ENCODE peak calls at places on chromosomes 5 and 9, in eight cellular contexts. One of them, this sample, is unnamed.

GRCh38 chr9:2307480-2307879 is 292.3 kb downstream of the SMARCA2 start:
- DNase-seq in suprapubic skin: no peak
- DNase-seq in tibial nerve: no peak
- DNase-seq in pancreas: no peak
- DNase-seq in brain microvascular endothelial cell: peak
- DNase-seq in GM23338: no peak
- DNase-seq in A549: peak
- DNase-seq in lower lobe of right lung: no peak
- DNase-seq in this sample: no peak

GRCh38 chr9:91433180-91433579 is 9.5 kb upstream of the NFIL3 start:
- DNase-seq in suprapubic skin: no peak
- DNase-seq in tibial nerve: no peak
- DNase-seq in pancreas: no peak
- DNase-seq in brain microvascular endothelial cell: peak
- DNase-seq in GM23338: no peak
- DNase-seq in A549: peak
- DNase-seq in lower lobe of right lung: no peak
- DNase-seq in this sample: peak

GRCh38 chr9:100287186-100287585 is 65.6 kb downstream of the TEX10 start:
- DNase-seq in suprapubic skin: no peak
- DNase-seq in tibial nerve: no peak
- DNase-seq in pancreas: no peak
- DNase-seq in brain microvascular endothelial cell: no peak
- DNase-seq in GM23338: no peak
- DNase-seq in A549: no peak
- DNase-seq in lower lobe of right lung: no peak
- DNase-seq in this sample: no peak

GRCh38 chr5:150710165-150710564 is 9.3 kb upstream of the RBM22 start:
- DNase-seq in suprapubic skin: no peak
- DNase-seq in tibial nerve: no peak
- DNase-seq in pancreas: no peak
- DNase-seq in brain microvascular endothelial cell: no peak
- DNase-seq in GM23338: peak
- DNase-seq in A549: peak
- DNase-seq in lower lobe of right lung: no peak
- DNase-seq in this sample: peak

GRCh38 chr9:11868795-11869194 is 824.4 kb upstream of the TYRP1 start:
- DNase-seq in suprapubic skin: no peak
- DNase-seq in tibial nerve: no peak
- DNase-seq in pancreas: no peak
- DNase-seq in brain microvascular endothelial cell: no peak
- DNase-seq in GM23338: no peak
- DNase-seq in A549: no peak
- DNase-seq in lower lobe of right lung: no peak
- DNase-seq in this sample: no peak

GRCh38 chr9:98135938-98136337 is 16.9 kb upstream of the TRIM14 start:
- DNase-seq in suprapubic skin: no peak
- DNase-seq in tibial nerve: no peak
- DNase-seq in pancreas: no peak
- DNase-seq in brain microvascular endothelial cell: no peak
- DNase-seq in GM23338: no peak
- DNase-seq in A549: no peak
- DNase-seq in lower lobe of right lung: no peak
- DNase-seq in this sample: no peak

GRCh38 chr5:67211926-67212325 is 15.3 kb upstream of the CD180 start:
- DNase-seq in suprapubic skin: no peak
- DNase-seq in tibial nerve: no peak
- DNase-seq in pancreas: no peak
- DNase-seq in brain microvascular endothelial cell: peak
- DNase-seq in GM23338: no peak
- DNase-seq in A549: peak
- DNase-seq in lower lobe of right lung: no peak
- DNase-seq in this sample: peak

GRCh38 chr9:19998823-19999455 is 210.1 kb upstream of the SLC24A2 start:
- DNase-seq in suprapubic skin: no peak
- DNase-seq in tibial nerve: no peak
- DNase-seq in pancreas: no peak
- DNase-seq in brain microvascular endothelial cell: peak
- DNase-seq in GM23338: no peak
- DNase-seq in A549: no peak
- DNase-seq in lower lobe of right lung: no peak
- DNase-seq in this sample: peak

GRCh38 chr5:23105021-23105420 is 251.9 kb upstream of the CDH12 start:
- DNase-seq in suprapubic skin: no peak
- DNase-seq in tibial nerve: no peak
- DNase-seq in pancreas: no peak
- DNase-seq in brain microvascular endothelial cell: no peak
- DNase-seq in GM23338: no peak
- DNase-seq in A549: no peak
- DNase-seq in lower lobe of right lung: no peak
- DNase-seq in this sample: no peak

GRCh38 chr5:166088389-166089039 is 2202.9 kb upstream of the WWC1 start:
- DNase-seq in suprapubic skin: no peak
- DNase-seq in tibial nerve: no peak
- DNase-seq in pancreas: no peak
- DNase-seq in brain microvascular endothelial cell: no peak
- DNase-seq in GM23338: peak
- DNase-seq in A549: no peak
- DNase-seq in lower lobe of right lung: no peak
- DNase-seq in this sample: no peak

GRCh38 chr5:131082034-131082550 is 83.0 kb downstream of the HINT1 start:
- DNase-seq in suprapubic skin: no peak
- DNase-seq in tibial nerve: no peak
- DNase-seq in pancreas: no peak
- DNase-seq in brain microvascular endothelial cell: no peak
- DNase-seq in GM23338: no peak
- DNase-seq in A549: no peak
- DNase-seq in lower lobe of right lung: no peak
- DNase-seq in this sample: no peak

GRCh38 chr9:27392451-27392850 is 95.5 kb upstream of the EQTN start:
- DNase-seq in suprapubic skin: no peak
- DNase-seq in tibial nerve: no peak
- DNase-seq in pancreas: no peak
- DNase-seq in brain microvascular endothelial cell: no peak
- DNase-seq in GM23338: no peak
- DNase-seq in A549: no peak
- DNase-seq in lower lobe of right lung: no peak
- DNase-seq in this sample: no peak

GRCh38 chr9:114278881-114279570 is 43.9 kb upstream of the ORM1 start:
- DNase-seq in suprapubic skin: peak
- DNase-seq in tibial nerve: no peak
- DNase-seq in pancreas: no peak
- DNase-seq in brain microvascular endothelial cell: peak
- DNase-seq in GM23338: no peak
- DNase-seq in A549: peak
- DNase-seq in lower lobe of right lung: peak
- DNase-seq in this sample: peak

GRCh38 chr5:154162475-154163217 is 27.9 kb upstream of the GALNT10 start:
- DNase-seq in suprapubic skin: no peak
- DNase-seq in tibial nerve: no peak
- DNase-seq in pancreas: no peak
- DNase-seq in brain microvascular endothelial cell: no peak
- DNase-seq in GM23338: no peak
- DNase-seq in A549: no peak
- DNase-seq in lower lobe of right lung: no peak
- DNase-seq in this sample: no peak

GRCh38 chr5:83470516-83470915 is 1.0 kb upstream of the VCAN start:
- DNase-seq in suprapubic skin: no peak
- DNase-seq in tibial nerve: no peak
- DNase-seq in pancreas: no peak
- DNase-seq in brain microvascular endothelial cell: no peak
- DNase-seq in GM23338: no peak
- DNase-seq in A549: no peak
- DNase-seq in lower lobe of right lung: no peak
- DNase-seq in this sample: no peak

GRCh38 chr9:2494571-2494970 is 127.0 kb upstream of the VLDLR start:
- DNase-seq in suprapubic skin: no peak
- DNase-seq in tibial nerve: no peak
- DNase-seq in pancreas: no peak
- DNase-seq in brain microvascular endothelial cell: peak
- DNase-seq in GM23338: peak
- DNase-seq in A549: no peak
- DNase-seq in lower lobe of right lung: no peak
- DNase-seq in this sample: no peak

GRCh38 chr5:174581483-174581882 is 142.9 kb upstream of the MSX2 start:
- DNase-seq in suprapubic skin: peak
- DNase-seq in tibial nerve: no peak
- DNase-seq in pancreas: no peak
- DNase-seq in brain microvascular endothelial cell: no peak
- DNase-seq in GM23338: peak
- DNase-seq in A549: peak
- DNase-seq in lower lobe of right lung: no peak
- DNase-seq in this sample: no peak
- TF ChIP-seq CTCF in suprapubic skin: peak
- TF ChIP-seq CTCF in tibial nerve: no peak
- TF ChIP-seq CTCF in pancreas: no peak
- TF ChIP-seq CTCF in brain microvascular endothelial cell: peak
- TF ChIP-seq CTCF in GM23338: peak
- TF ChIP-seq CTCF in A549: peak
- TF ChIP-seq CTCF in lower lobe of right lung: peak
- TF ChIP-seq CTCF in this sample: no peak

GRCh38 chr5:173003360-173003759 is 19.8 kb downstream of the ATP6V0E1 start:
- DNase-seq in suprapubic skin: no peak
- DNase-seq in tibial nerve: no peak
- DNase-seq in pancreas: no peak
- DNase-seq in brain microvascular endothelial cell: no peak
- DNase-seq in GM23338: no peak
- DNase-seq in A549: no peak
- DNase-seq in lower lobe of right lung: no peak
- DNase-seq in this sample: no peak

GRCh38 chr5:172999351-172999973 is 15.9 kb downstream of the ATP6V0E1 start:
- DNase-seq in suprapubic skin: no peak
- DNase-seq in tibial nerve: no peak
- DNase-seq in pancreas: no peak
- DNase-seq in brain microvascular endothelial cell: no peak
- DNase-seq in GM23338: no peak
- DNase-seq in A549: no peak
- DNase-seq in lower lobe of right lung: no peak
- DNase-seq in this sample: no peak

GRCh38 chr5:173001229-173001841 is 17.8 kb downstream of the ATP6V0E1 start:
- DNase-seq in suprapubic skin: no peak
- DNase-seq in tibial nerve: no peak
- DNase-seq in pancreas: no peak
- DNase-seq in brain microvascular endothelial cell: no peak
- DNase-seq in GM23338: no peak
- DNase-seq in A549: no peak
- DNase-seq in lower lobe of right lung: no peak
- DNase-seq in this sample: no peak

GRCh38 chr5:172999974-173000373 is 16.4 kb downstream of the ATP6V0E1 start:
- DNase-seq in suprapubic skin: no peak
- DNase-seq in tibial nerve: no peak
- DNase-seq in pancreas: no peak
- DNase-seq in brain microvascular endothelial cell: no peak
- DNase-seq in GM23338: no peak
- DNase-seq in A549: no peak
- DNase-seq in lower lobe of right lung: no peak
- DNase-seq in this sample: no peak

GRCh38 chr5:173004447-173004846 is 20.9 kb downstream of the ATP6V0E1 start:
- DNase-seq in suprapubic skin: no peak
- DNase-seq in tibial nerve: no peak
- DNase-seq in pancreas: no peak
- DNase-seq in brain microvascular endothelial cell: no peak
- DNase-seq in GM23338: no peak
- DNase-seq in A549: no peak
- DNase-seq in lower lobe of right lung: no peak
- DNase-seq in this sample: no peak
- H3K27ac ChIP-seq in suprapubic skin: no peak
- H3K27ac ChIP-seq in tibial nerve: no peak
- H3K27ac ChIP-seq in pancreas: no peak
- H3K27ac ChIP-seq in brain microvascular endothelial cell: no peak
- H3K27ac ChIP-seq in GM23338: no peak
- H3K27ac ChIP-seq in A549: no peak
- H3K27ac ChIP-seq in lower lobe of right lung: no peak
- H3K27ac ChIP-seq in this sample: no peak

GRCh38 chr9:127423934-127424668 is at the start of gene ZNF79:
- DNase-seq in suprapubic skin: peak
- DNase-seq in tibial nerve: peak
- DNase-seq in pancreas: peak
- DNase-seq in brain microvascular endothelial cell: peak
- DNase-seq in GM23338: peak
- DNase-seq in A549: peak
- DNase-seq in lower lobe of right lung: peak
- DNase-seq in this sample: peak

GRCh38 chr9:127426756-127427155 is 2.6 kb downstream of the ZNF79 start:
- DNase-seq in suprapubic skin: no peak
- DNase-seq in tibial nerve: no peak
- DNase-seq in pancreas: no peak
- DNase-seq in brain microvascular endothelial cell: no peak
- DNase-seq in GM23338: no peak
- DNase-seq in A549: no peak
- DNase-seq in lower lobe of right lung: no peak
- DNase-seq in this sample: no peak

GRCh38 chr9:127423591-127423933 is 620 bp upstream of the ZNF79 start:
- DNase-seq in suprapubic skin: no peak
- DNase-seq in tibial nerve: no peak
- DNase-seq in pancreas: no peak
- DNase-seq in brain microvascular endothelial cell: no peak
- DNase-seq in GM23338: no peak
- DNase-seq in A549: no peak
- DNase-seq in lower lobe of right lung: no peak
- DNase-seq in this sample: peak

GRCh38 chr9:127422787-127423186 is 1.4 kb upstream of the ZNF79 start:
- DNase-seq in suprapubic skin: no peak
- DNase-seq in tibial nerve: no peak
- DNase-seq in pancreas: no peak
- DNase-seq in brain microvascular endothelial cell: no peak
- DNase-seq in GM23338: no peak
- DNase-seq in A549: no peak
- DNase-seq in lower lobe of right lung: no peak
- DNase-seq in this sample: no peak

GRCh38 chr9:127424669-127424986 is 446 bp downstream of the ZNF79 start:
- DNase-seq in suprapubic skin: no peak
- DNase-seq in tibial nerve: no peak
- DNase-seq in pancreas: no peak
- DNase-seq in brain microvascular endothelial cell: no peak
- DNase-seq in GM23338: no peak
- DNase-seq in A549: no peak
- DNase-seq in lower lobe of right lung: no peak
- DNase-seq in this sample: no peak
- TF ChIP-seq CTCF in suprapubic skin: no peak
- TF ChIP-seq CTCF in tibial nerve: no peak
- TF ChIP-seq CTCF in pancreas: no peak
- TF ChIP-seq CTCF in brain microvascular endothelial cell: no peak
- TF ChIP-seq CTCF in GM23338: no peak
- TF ChIP-seq CTCF in A549: no peak
- TF ChIP-seq CTCF in lower lobe of right lung: no peak
- TF ChIP-seq CTCF in this sample: no peak

GRCh38 chr5:35899805-35900204 is 38.6 kb downstream of the CAPSL start:
- DNase-seq in suprapubic skin: no peak
- DNase-seq in tibial nerve: no peak
- DNase-seq in pancreas: no peak
- DNase-seq in brain microvascular endothelial cell: no peak
- DNase-seq in GM23338: no peak
- DNase-seq in A549: no peak
- DNase-seq in lower lobe of right lung: no peak
- DNase-seq in this sample: no peak
- H3K27ac ChIP-seq in suprapubic skin: no peak
- H3K27ac ChIP-seq in tibial nerve: no peak
- H3K27ac ChIP-seq in pancreas: no peak
- H3K27ac ChIP-seq in brain microvascular endothelial cell: no peak
- H3K27ac ChIP-seq in GM23338: no peak
- H3K27ac ChIP-seq in A549: no peak
- H3K27ac ChIP-seq in lower lobe of right lung: no peak
- H3K27ac ChIP-seq in this sample: no peak